ENCODE peak calls at places on chromosomes 11 and 22, in ten cellular contexts. B is sciatic nerve, M is colonic mucosa, Y is heart left ventricle, P is iris pigment epithelial cell, T is fibroblast of the conjunctiva, O is body of pancreas, E is GM23248, L is ACHN, H is cardiac fibroblast. J is an unnamed sample.

GRCh38 chr22:22235564-22235963 is 9.0 kb upstream of the VPREB1 start:
- DNase-seq in B (no peak), M (peak), Y (no peak), P (peak), T (no peak), O (peak), E (peak), L (peak), H (peak), J (peak)

GRCh38 chr11:60810583-60810982 is 25.4 kb downstream of the MS4A10 start:
- DNase-seq in B (no peak), M (peak), Y (no peak), P (no peak), T (no peak), O (no peak), E (no peak), L (no peak), H (no peak), J (no peak)

GRCh38 chr11:96098511-96099241 is 174.8 kb upstream of the MTMR2 start:
- DNase-seq in B (no peak), M (peak), Y (no peak), P (peak), T (no peak), O (peak), E (peak), L (no peak), H (peak), J (no peak)

GRCh38 chr22:38872831-38873248 is 824 bp upstream of the CBX6 start:
- DNase-seq in B (peak), M (peak), Y (peak), P (peak), T (no peak), O (peak), E (peak), L (peak), H (no peak), J (peak)

GRCh38 chr11:6812391-6813005 is 13.0 kb upstream of the OR6A2 start:
- DNase-seq in B (no peak), M (peak), Y (no peak), P (peak), T (peak), O (no peak), E (peak), L (peak), H (peak), J (peak)

GRCh38 chr22:18066181-18066859 is 11.5 kb upstream of the PEX26 start:
- DNase-seq in B (no peak), M (no peak), Y (no peak), P (no peak), T (no peak), O (no peak), E (no peak), L (no peak), H (no peak), J (no peak)

GRCh38 chr22:28002181-28002700 is 83.2 kb upstream of the PITPNB start:
- DNase-seq in B (no peak), M (no peak), Y (no peak), P (peak), T (peak), O (no peak), E (peak), L (no peak), H (no peak), J (no peak)

GRCh38 chr11:88175004-88175706 is at the start of gene RAB38:
- DNase-seq in B (peak), M (peak), Y (peak), P (peak), T (no peak), O (peak), E (peak), L (peak), H (no peak), J (no peak)

GRCh38 chr11:35218956-35219355 is 80.0 kb downstream of the CD44 start:
- DNase-seq in B (no peak), M (no peak), Y (no peak), P (peak), T (no peak), O (no peak), E (peak), L (no peak), H (no peak), J (no peak)

GRCh38 chr11:130580372-130580771 is 131.9 kb downstream of the ADAMTS15 start:
- DNase-seq in B (no peak), M (no peak), Y (no peak), P (peak), T (no peak), O (peak), E (peak), L (peak), H (peak), J (peak)

GRCh38 chr11:78251083-78251699 is 62.5 kb downstream of the USP35 start:
- DNase-seq in B (no peak), M (no peak), Y (no peak), P (peak), T (no peak), O (no peak), E (peak), L (no peak), H (peak), J (no peak)

GRCh38 chr11:8250446-8250845 is 13.2 kb downstream of the LMO1 start:
- DNase-seq in B (peak), M (no peak), Y (no peak), P (no peak), T (no peak), O (peak), E (no peak), L (no peak), H (no peak), J (no peak)

GRCh38 chr11:8225589-8226036 is 38.1 kb downstream of the LMO1 start:
- DNase-seq in B (peak), M (peak), Y (peak), P (peak), T (peak), O (peak), E (peak), L (peak), H (peak), J (peak)

GRCh38 chr11:69512136-69512535 is 30.7 kb downstream of the LINC01488 start:
- DNase-seq in B (no peak), M (no peak), Y (no peak), P (no peak), T (no peak), O (no peak), E (no peak), L (no peak), H (no peak), J (no peak)

GRCh38 chr11:128579790-128580504 is 7.4 kb downstream of the ETS1 start:
- DNase-seq in B (no peak), M (no peak), Y (no peak), P (peak), T (no peak), O (no peak), E (peak), L (no peak), H (peak), J (no peak)

GRCh38 chr11:76787911-76788596 is 4.9 kb downstream of the TSKU start:
- DNase-seq in B (peak), M (peak), Y (no peak), P (peak), T (no peak), O (peak), E (peak), L (no peak), H (peak), J (no peak)

GRCh38 chr11:73192272-73192671 is 25.8 kb upstream of the P2RY2 start:
- DNase-seq in B (peak), M (no peak), Y (no peak), P (no peak), T (no peak), O (no peak), E (no peak), L (no peak), H (no peak), J (no peak)

GRCh38 chr11:55648027-55648426 is at the start of gene OR4S2:
- DNase-seq in B (no peak), M (no peak), Y (no peak), P (no peak), T (no peak), O (no peak), E (no peak), L (no peak), H (no peak), J (no peak)

GRCh38 chr11:40293655-40294342 is 1165.7 kb downstream of the LRRC4C start:
- DNase-seq in B (peak), M (peak), Y (peak), P (peak), T (peak), O (peak), E (peak), L (peak), H (peak), J (peak)

GRCh38 chr11:72203163-72203562 is 11.2 kb downstream of the FOLR1 start:
- DNase-seq in B (no peak), M (no peak), Y (no peak), P (no peak), T (no peak), O (no peak), E (no peak), L (no peak), H (no peak), J (no peak)

GRCh38 chr11:65414776-65415498 is 7.7 kb upstream of the NEAT1 start:
- DNase-seq in B (peak), M (no peak), Y (peak), P (peak), T (no peak), O (no peak), E (peak), L (no peak), H (peak), J (peak)

GRCh38 chr22:37715760-37716159 is 18.9 kb downstream of the TRIOBP start:
- DNase-seq in B (no peak), M (no peak), Y (no peak), P (no peak), T (no peak), O (no peak), E (no peak), L (no peak), H (no peak), J (no peak)

GRCh38 chr11:114977596-114977995 is 299.3 kb downstream of the NXPE2 start:
- DNase-seq in B (no peak), M (no peak), Y (no peak), P (no peak), T (no peak), O (no peak), E (no peak), L (no peak), H (no peak), J (no peak)

GRCh38 chr22:25628494-25628893 is 64.0 kb downstream of the GRK3 start:
- DNase-seq in B (no peak), M (no peak), Y (no peak), P (no peak), T (no peak), O (no peak), E (no peak), L (no peak), H (no peak), J (no peak)

GRCh38 chr22:21887841-21888240 is 20.4 kb upstream of the MAPK1 start:
- DNase-seq in B (no peak), M (no peak), Y (no peak), P (no peak), T (no peak), O (no peak), E (no peak), L (no peak), H (no peak), J (no peak)

GRCh38 chr11:3169235-3169951 is 4.3 kb upstream of the OSBPL5 start:
- DNase-seq in B (peak), M (no peak), Y (peak), P (peak), T (no peak), O (peak), E (peak), L (no peak), H (peak), J (peak)